ENCODE peak calls at places on chromosome 18, in seven cellular contexts. Z, O, G, J, M, L and Y are unnamed samples.

GRCh38 chr18:54203914-54204313 is 20.6 kb downstream of the MBD2 start:
- DNase-seq in L (no peak), Z (no peak), J (no peak), O (no peak), G (no peak), M (no peak), Y (no peak)

GRCh38 chr18:10213526-10213925 is 240.9 kb upstream of the APCDD1 start:
- DNase-seq in L (peak), O (no peak), G (peak), M (peak), J (no peak), Z (no peak), Y (no peak)

GRCh38 chr18:58037163-58037562 is 6.9 kb upstream of the NEDD4L start:
- DNase-seq in M (no peak), Z (no peak), L (no peak), J (no peak), O (no peak), G (no peak), Y (no peak)

GRCh38 chr18:48100712-48101165 is 170.3 kb upstream of the SMAD2 start:
- DNase-seq in L (no peak), G (no peak), M (no peak), J (no peak), Z (no peak), O (no peak), Y (no peak)

GRCh38 chr18:22284581-22285230 is 115.3 kb downstream of the GATA6 start:
- DNase-seq in M (no peak), O (no peak), J (no peak), L (no peak), Z (no peak), G (no peak), Y (no peak)

GRCh38 chr18:24003903-24004640 is 10.5 kb upstream of the TTC39C start:
- DNase-seq in M (no peak), O (no peak), Z (no peak), G (no peak), L (no peak), J (no peak), Y (no peak)

GRCh38 chr18:6509417-6510198 is 94.9 kb upstream of the L3MBTL4 start:
- DNase-seq in O (no peak), J (no peak), Z (no peak), L (peak), M (peak), G (peak), Y (no peak)

GRCh38 chr18:58025733-58026132 is 18.3 kb upstream of the NEDD4L start:
- DNase-seq in O (no peak), J (no peak), L (no peak), Z (no peak), G (no peak), M (peak), Y (no peak)

GRCh38 chr18:55337908-55338521 is 250.0 kb downstream of the TCF4 start:
- DNase-seq in M (no peak), J (no peak), Z (peak), O (no peak), G (no peak), L (no peak), Y (no peak)

GRCh38 chr18:39205565-39205964 is 1640.0 kb upstream of the CELF4 start:
- DNase-seq in Z (no peak), L (no peak), O (no peak), G (no peak), M (no peak), J (no peak), Y (no peak)

GRCh38 chr18:57497372-57498294 is 62.5 kb downstream of the ONECUT2 start:
- DNase-seq in J (no peak), G (no peak), Z (no peak), L (peak), M (no peak), O (no peak), Y (no peak)

GRCh38 chr18:35376742-35377695 is at the start of gene ZNF396:
- DNase-seq in M (peak), O (peak), G (peak), Z (peak), J (peak), L (peak), Y (no peak)

GRCh38 chr18:48842259-48843061 is 108.3 kb downstream of the SMAD7 start:
- DNase-seq in G (no peak), J (peak), Z (no peak), L (no peak), M (no peak), O (no peak), Y (no peak)

GRCh38 chr18:54690198-54690597 is 99.2 kb downstream of the DYNAP start:
- DNase-seq in O (no peak), M (peak), J (no peak), Z (no peak), L (no peak), G (no peak), Y (no peak)

GRCh38 chr18:56721031-56721430 is 69.9 kb downstream of the WDR7 start:
- DNase-seq in O (no peak), Z (no peak), G (no peak), M (no peak), J (no peak), L (no peak), Y (no peak)

GRCh38 chr18:57839942-57840381 is 36.8 kb upstream of the ATP8B1 start:
- DNase-seq in G (no peak), M (peak), J (no peak), O (no peak), Z (no peak), L (no peak), Y (peak)

GRCh38 chr18:76459312-76459686 is 35.7 kb downstream of the ZNF516 start:
- DNase-seq in L (no peak), Z (peak), M (no peak), O (no peak), G (no peak), J (no peak), Y (no peak)

GRCh38 chr18:76459687-76460350 is 35.2 kb downstream of the ZNF516 start:
- DNase-seq in Z (peak), G (no peak), J (peak), O (no peak), L (peak), M (peak), Y (peak)

GRCh38 chr18:76461692-76462325 is 33.2 kb downstream of the ZNF516 start:
- DNase-seq in L (no peak), O (no peak), Z (no peak), M (no peak), J (no peak), G (no peak), Y (no peak)

GRCh38 chr18:76461148-76461547 is 33.9 kb downstream of the ZNF516 start:
- DNase-seq in J (no peak), M (no peak), L (no peak), G (no peak), Z (no peak), O (no peak), Y (no peak)

GRCh38 chr18:76460482-76460881 is 34.6 kb downstream of the ZNF516 start:
- DNase-seq in L (no peak), O (no peak), Z (no peak), M (peak), G (no peak), J (no peak), Y (no peak)
- H3K4me3 ChIP-seq in L (no peak), O (no peak), Z (peak), M (peak), G (no peak), J (no peak), Y (no peak)

GRCh38 chr18:13826209-13826608 is 2.3 kb downstream of the MC5R start:
- DNase-seq in Z (no peak), L (no peak), G (no peak), O (no peak), M (no peak), J (no peak), Y (no peak)

GRCh38 chr18:13836559-13836958 is 12.6 kb downstream of the MC5R start:
- DNase-seq in M (no peak), O (no peak), Z (no peak), J (no peak), G (no peak), L (no peak), Y (no peak)

GRCh38 chr18:13835202-13835601 is 11.3 kb downstream of the MC5R start:
- DNase-seq in Z (no peak), L (no peak), O (no peak), G (no peak), M (no peak), J (no peak), Y (no peak)

GRCh38 chr18:13834501-13835015 is 10.6 kb downstream of the MC5R start:
- DNase-seq in O (no peak), M (no peak), L (no peak), Z (no peak), J (no peak), G (no peak), Y (no peak)

DNA sequence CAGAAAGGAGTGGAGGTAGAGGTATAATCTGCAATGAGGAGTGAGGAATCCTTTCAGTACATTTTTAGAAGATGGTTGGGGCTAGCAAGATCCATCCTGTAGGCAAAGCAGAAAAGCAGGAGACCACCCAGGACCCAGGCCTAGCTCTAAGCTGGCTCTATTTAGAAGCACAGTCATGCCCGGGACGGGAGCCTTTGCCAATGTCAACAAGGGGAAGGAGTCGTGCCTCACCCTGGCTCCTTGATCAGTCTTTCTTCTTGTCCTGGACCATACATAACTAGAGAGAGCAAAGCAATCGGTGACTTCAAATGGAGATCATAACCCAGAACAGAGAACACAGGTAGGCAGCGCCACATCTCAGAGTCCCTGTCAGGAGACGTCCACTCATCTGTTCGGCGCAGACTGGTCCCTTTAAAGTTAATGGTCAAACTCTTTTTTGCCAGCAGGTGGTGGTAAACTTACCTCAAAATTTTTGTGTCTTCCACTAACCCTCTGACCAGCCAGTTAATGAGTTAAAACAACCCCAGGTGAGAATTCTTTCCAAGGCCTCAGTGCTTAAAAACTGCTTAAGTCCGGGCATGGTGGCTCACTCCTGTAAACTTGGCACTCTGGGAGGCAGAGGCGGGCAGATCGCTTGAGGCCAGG is 8.0 kb downstream of the MC5R start:
- DNase-seq in O (no peak), J (no peak), G (no peak), Z (no peak), L (no peak), M (no peak), Y (no peak)
- TF ChIP-seq CTCF in O (no peak), J (no peak), G (peak), Z (no peak), L (peak), M (no peak), Y (no peak)

GRCh38 chr18:79962835-79963657 is 1.4 kb upstream of the HSBP1L1 start:
- DNase-seq in L (no peak), Z (peak), G (peak), O (no peak), J (no peak), M (no peak), Y (no peak)
- H3K4me3 ChIP-seq in L (no peak), Z (no peak), G (peak), O (no peak), J (no peak), M (no peak), Y (no peak)

DNA sequence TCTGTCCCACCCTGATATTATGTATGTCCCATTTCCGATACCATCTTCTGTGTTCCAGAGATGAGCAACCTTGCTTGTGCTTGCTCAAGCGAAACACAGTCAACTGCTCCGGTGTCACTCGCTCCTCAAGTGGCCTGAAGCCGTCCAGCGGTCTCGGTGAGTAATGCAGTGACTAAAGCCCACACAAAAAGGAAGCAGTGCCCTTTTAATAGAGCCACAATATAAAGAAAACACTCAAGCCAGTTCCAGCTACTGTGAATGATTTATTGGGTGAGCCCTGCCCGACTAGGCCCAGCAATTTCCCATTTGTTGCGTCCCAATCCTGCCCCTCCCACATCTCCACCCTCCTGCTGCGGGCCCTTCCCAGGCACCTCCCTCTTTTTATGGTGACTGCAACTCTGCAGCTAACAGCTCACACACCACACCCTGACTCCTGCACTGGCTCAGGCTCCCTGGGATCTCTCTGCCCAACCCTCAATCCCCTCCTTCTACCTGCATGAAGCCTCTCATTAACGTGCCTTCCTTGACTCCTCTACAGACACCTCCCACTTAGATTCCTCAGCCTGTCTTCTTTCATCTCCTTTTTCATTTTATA is 44.2 kb upstream of the DSC1 start:
- DNase-seq in G (peak), L (peak), O (no peak), J (peak), M (peak), Z (no peak), Y (no peak)
- TF ChIP-seq CTCF in G (peak), L (peak), O (no peak), J (peak), M (no peak), Z (no peak), Y (no peak)

DNA sequence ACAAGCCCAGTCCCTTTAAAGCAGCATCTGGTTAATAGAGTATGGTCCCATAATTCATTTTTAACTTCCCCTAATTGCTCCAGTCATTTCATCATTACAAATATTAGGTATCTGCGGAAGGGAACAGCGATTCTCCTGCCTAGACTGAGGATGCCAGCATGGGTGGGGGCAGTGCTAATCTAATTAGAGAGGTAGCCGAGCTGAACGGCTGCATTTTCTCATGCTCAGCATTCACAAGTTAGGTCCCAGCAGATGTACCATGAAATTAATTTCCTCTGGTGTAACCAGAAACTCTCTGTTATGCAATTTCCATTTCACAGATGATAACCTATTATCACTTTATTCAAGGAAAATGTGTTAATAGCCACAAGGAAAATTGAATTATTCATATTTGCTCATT is 608.3 kb downstream of the GALR1 start:
- DNase-seq in M (no peak), O (no peak), Z (no peak), L (no peak), J (no peak), G (no peak), Y (no peak)
- H3K4me3 ChIP-seq in M (no peak), O (no peak), Z (no peak), L (no peak), J (no peak), G (no peak), Y (no peak)

GRCh38 chr18:31563778-31564177 is 27.9 kb upstream of the TTR start:
- DNase-seq in O (no peak), G (no peak), Z (no peak), M (no peak), L (no peak), J (no peak), Y (no peak)
- TF ChIP-seq CTCF in O (no peak), G (peak), Z (no peak), M (no peak), L (peak), J (no peak), Y (no peak)

DNA sequence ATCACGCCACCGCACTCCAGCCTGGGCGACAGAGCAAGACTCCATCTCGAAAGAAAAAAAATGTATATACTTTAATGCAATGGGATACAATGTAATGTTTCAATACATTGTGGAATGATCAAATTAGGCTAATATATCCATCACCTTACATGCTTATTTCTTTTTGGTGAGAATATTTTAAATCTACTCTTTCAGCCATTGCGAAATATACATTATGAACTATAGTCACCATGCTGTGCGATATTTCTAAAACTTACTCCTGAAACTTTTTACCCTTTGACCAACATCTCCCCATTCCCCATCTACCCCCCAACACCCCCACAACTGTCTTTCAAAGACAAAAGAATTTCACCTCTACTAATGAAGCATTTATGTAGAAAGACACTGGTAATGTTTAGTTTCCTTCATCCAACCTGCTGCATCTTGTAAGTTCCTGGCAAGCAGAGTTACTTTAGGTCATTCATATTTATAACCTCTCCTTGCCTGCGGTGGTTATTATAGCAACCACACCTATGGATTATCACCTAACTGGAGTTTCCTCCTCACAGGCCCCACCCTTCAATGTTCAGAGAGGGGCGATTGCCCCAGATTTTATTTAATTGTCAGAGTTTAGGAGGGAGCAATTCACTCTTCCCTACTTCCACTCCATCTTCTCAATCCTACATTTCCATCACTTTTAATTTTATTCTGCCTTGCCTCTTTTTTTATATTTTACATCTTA is 1.2 kb upstream of the ME2 start:
- DNase-seq in Z (no peak), G (no peak), J (no peak), M (no peak), O (no peak), L (no peak), Y (no peak)
- H3K4me3 ChIP-seq in Z (peak), G (peak), J (no peak), M (peak), O (peak), L (peak), Y (peak)

GRCh38 chr18:12819822-12820221 is 64.2 kb downstream of the PTPN2 start:
- DNase-seq in G (no peak), M (peak), O (no peak), Z (no peak), J (no peak), L (no peak), Y (no peak)
- TF ChIP-seq CTCF in G (no peak), M (no peak), O (no peak), Z (no peak), J (no peak), L (no peak), Y (no peak)

DNA sequence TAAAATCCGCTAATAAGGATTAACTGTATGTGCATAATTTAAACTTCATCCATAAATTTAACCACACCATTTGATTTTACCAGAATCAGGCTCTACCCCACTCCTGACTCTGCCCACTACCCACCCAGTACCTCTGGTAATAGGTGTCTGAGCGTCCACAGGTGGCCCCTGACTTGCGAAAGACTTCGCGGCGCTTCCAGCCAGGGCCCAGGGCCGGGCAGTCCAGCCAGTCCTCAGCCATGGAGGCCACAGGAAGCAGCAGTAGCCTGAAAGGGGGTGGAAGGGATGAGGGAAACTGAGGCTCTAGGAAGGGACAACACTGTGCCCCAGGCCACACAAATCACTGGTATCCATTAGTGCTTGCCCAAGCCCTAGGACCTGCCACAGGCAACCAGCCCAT is 1.6 kb downstream of the MBD1 start:
- DNase-seq in O (no peak), M (no peak), L (no peak), J (no peak), G (no peak), Z (no peak), Y (no peak)
- H3K4me3 ChIP-seq in O (no peak), M (peak), L (no peak), J (no peak), G (peak), Z (no peak), Y (peak)

GRCh38 chr18:37684590-37684989 is 119.0 kb upstream of the CELF4 start:
- DNase-seq in O (no peak), J (no peak), L (no peak), M (no peak), G (no peak), Z (no peak), Y (no peak)
- TF ChIP-seq CTCF in O (no peak), J (no peak), L (no peak), M (no peak), G (no peak), Z (no peak), Y (no peak)